ENCODE peak calls at places on chromosomes 5 and 9, in eight cellular contexts. L is GM23248, W is Karpas-422, X is psoas muscle, C is HepG2, Y is thyroid gland, U is breast epithelium, J is osteoblast. P is an unnamed sample.

GRCh38 chr9:96649620-96650323 is 5.3 kb downstream of the PRXL2C start:
- DNase-seq in L (no peak), W (no peak), X (no peak), C (no peak), Y (no peak), U (no peak), J (peak; percentile 10), P (no peak)

GRCh38 chr9:109468927-109469326 is 29.2 kb downstream of the PTPN3 start:
- DNase-seq in L (peak; percentile 29), W (no peak), X (peak; percentile 81), C (no peak), Y (no peak), U (no peak), J (no peak), P (no peak)

GRCh38 chr9:124487491-124488182 is 19.6 kb downstream of the NR5A1 start:
- DNase-seq in L (no peak), W (no peak), X (no peak), C (no peak), Y (no peak), U (no peak), J (no peak), P (peak; percentile 84)

GRCh38 chr5:15786884-15787283 is 286.9 kb downstream of the FBXL7 start:
- DNase-seq in L (no peak), W (no peak), X (no peak), C (no peak), Y (no peak), U (no peak), J (no peak), P (no peak)

GRCh38 chr5:134600600-134600999 is 32.0 kb downstream of the SAR1B start:
- DNase-seq in L (peak; percentile 71), W (no peak), X (no peak), C (no peak), Y (no peak), U (no peak), J (peak; percentile 77), P (no peak)

GRCh38 chr9:126690431-126691051 is 76.8 kb downstream of the LMX1B start:
- DNase-seq in L (peak; percentile 37), W (peak; percentile 69), X (peak; percentile 46), C (no peak), Y (peak; percentile 54), U (no peak), J (peak; percentile 94), P (peak; percentile 95)

GRCh38 chr9:121819511-121820231 is 168.2 kb downstream of the DAB2IP start:
- DNase-seq in L (peak; percentile 69), W (no peak), X (no peak), C (no peak), Y (peak; percentile 71), U (no peak), J (peak; percentile 95), P (peak; percentile 93)

GRCh38 chr5:180142824-180143610 is 66.0 kb downstream of the RASGEF1C start:
- DNase-seq in L (no peak), W (peak; percentile 36), X (peak; percentile 28), C (no peak), Y (no peak), U (peak; percentile 5), J (peak; percentile 54), P (peak; percentile 36)

GRCh38 chr9:27447036-27447700 is 76.9 kb upstream of the IFNK start:
- DNase-seq in L (no peak), W (peak; percentile 50), X (no peak), C (no peak), Y (no peak), U (no peak), J (no peak), P (no peak)

GRCh38 chr5:134463176-134463720 is 51.6 kb upstream of the CDKN2AIPNL start:
- DNase-seq in L (no peak), W (no peak), X (peak; percentile 31), C (no peak), Y (no peak), U (no peak), J (no peak), P (no peak)

GRCh38 chr5:178551468-178551867 is 38.7 kb downstream of the COL23A1 start:
- DNase-seq in L (no peak), W (no peak), X (no peak), C (no peak), Y (no peak), U (no peak), J (no peak), P (no peak)

GRCh38 chr9:70262384-70262783 is 3.6 kb downstream of the SMC5 start:
- DNase-seq in L (no peak), W (peak; percentile 36), X (no peak), C (no peak), Y (no peak), U (no peak), J (peak; percentile 50), P (no peak)

GRCh38 chr9:95316794-95317118 is 753 bp downstream of the FANCC start:
- DNase-seq in L (peak; percentile 78), W (peak; percentile 74), X (peak; percentile 75), C (peak; percentile 78), Y (peak; percentile 69), U (peak; percentile 32), J (peak; percentile 92), P (peak; percentile 96)

GRCh38 chr5:103847060-103847459 is 284.5 kb upstream of the NUDT12 start:
- DNase-seq in L (no peak), W (no peak), X (no peak), C (no peak), Y (no peak), U (no peak), J (no peak), P (no peak)

GRCh38 chr5:131513780-131514179 is 121.2 kb downstream of the RAPGEF6 start:
- DNase-seq in L (no peak), W (no peak), X (no peak), C (no peak), Y (no peak), U (no peak), J (no peak), P (no peak)

GRCh38 chr5:131511934-131512333 is 123.1 kb downstream of the RAPGEF6 start:
- DNase-seq in L (no peak), W (no peak), X (no peak), C (no peak), Y (no peak), U (no peak), J (no peak), P (peak; percentile 4)

GRCh38 chr5:131514316-131515275 is 120.4 kb downstream of the RAPGEF6 start:
- DNase-seq in L (peak; percentile 32), W (no peak), X (no peak), C (no peak), Y (no peak), U (no peak), J (peak; percentile 54), P (no peak)

GRCh38 chr5:131509811-131510210 is 125.2 kb downstream of the RAPGEF6 start:
- DNase-seq in L (no peak), W (peak; percentile 52), X (no peak), C (no peak), Y (no peak), U (no peak), J (no peak), P (no peak)

DNA sequence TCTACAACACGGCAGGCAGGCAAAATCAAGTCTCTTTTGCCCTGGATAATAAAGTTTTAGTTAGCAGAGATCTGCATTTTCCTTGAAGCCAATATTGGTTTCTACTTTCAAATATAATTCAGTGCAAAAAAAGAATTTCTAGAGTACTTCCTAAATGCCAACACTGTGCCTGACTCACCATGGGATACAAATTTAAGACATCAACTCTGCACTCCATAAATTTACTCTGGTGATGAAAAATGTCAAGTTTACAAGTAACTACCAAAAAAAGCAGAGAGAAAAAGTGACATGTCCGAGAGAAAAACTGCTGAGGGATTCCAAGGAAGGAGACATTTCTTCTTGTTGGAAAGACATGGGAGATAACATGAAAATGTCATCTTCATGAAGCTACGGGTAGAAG is 119.7 kb downstream of the RAPGEF6 start:
- DNase-seq in L (no peak), W (no peak), X (no peak), C (no peak), Y (no peak), U (no peak), J (no peak), P (no peak)
- H3K4me3 ChIP-seq in L (no peak overlapping the region), W (no peak overlapping the region), X (no peak overlapping the region), C (no peak overlapping the region), Y (no peak overlapping the region), U (no peak overlapping the region), J (no peak overlapping the region), P (no peak overlapping the region)

DNA sequence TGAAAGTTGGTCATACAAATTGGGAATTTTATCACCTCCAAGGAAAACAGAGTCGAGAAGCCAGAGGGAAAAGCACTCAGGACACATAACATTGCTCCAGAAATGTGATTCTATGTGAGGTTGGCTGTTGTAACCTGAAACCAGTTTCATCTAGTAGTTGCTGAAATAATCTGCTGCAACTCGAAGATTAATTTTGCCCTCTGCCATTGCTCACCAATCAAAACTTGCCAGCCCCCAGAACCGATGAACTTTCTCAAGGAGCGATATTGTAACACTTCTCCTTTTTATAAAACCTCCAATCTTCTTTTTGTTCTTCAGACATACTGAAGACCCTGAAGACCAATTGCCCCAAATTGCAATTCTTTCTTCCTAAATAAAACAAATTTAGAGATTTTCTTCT is 31.1 kb downstream of the C5orf58 start:
- DNase-seq in L (no peak), W (peak; percentile 79), X (no peak), C (no peak), Y (no peak), U (no peak), J (no peak), P (no peak)
- H3K36me3 ChIP-seq in L (no peaks in the 10 kb centered on the region), W (no peaks in the 10 kb centered on the region), X (peaks cover 6% of the 10 kb centered on the region), C (no peaks in the 10 kb centered on the region), Y (no peaks in the 10 kb centered on the region), U (no peaks in the 10 kb centered on the region), J (no peaks in the 10 kb centered on the region), P (no peaks in the 10 kb centered on the region)

GRCh38 chr9:135456436-135457104 is 23.0 kb upstream of the PPP1R26 start:
- DNase-seq in L (no peak), W (no peak), X (no peak), C (no peak), Y (no peak), U (no peak), J (peak; percentile 78), P (peak; percentile 41)

GRCh38 chr9:135455401-135456030 is 24.1 kb upstream of the PPP1R26 start:
- DNase-seq in L (no peak), W (no peak), X (no peak), C (no peak), Y (no peak), U (no peak), J (peak; percentile 10), P (peak; percentile 16)

GRCh38 chr9:135450956-135451355 is 28.6 kb upstream of the PPP1R26 start:
- DNase-seq in L (no peak), W (no peak), X (no peak), C (no peak), Y (no peak), U (no peak), J (no peak), P (no peak)

GRCh38 chr9:135454737-135455136 is 24.8 kb upstream of the PPP1R26 start:
- DNase-seq in L (no peak), W (no peak), X (no peak), C (no peak), Y (no peak), U (no peak), J (no peak), P (no peak)
- H3K27me3 ChIP-seq in L (peaks cover 4% of the 10 kb centered on the region), W (no peaks in the 10 kb centered on the region), X (peaks cover 15% of the 10 kb centered on the region), C (peaks cover 4% of the 10 kb centered on the region), Y (no peaks in the 10 kb centered on the region), U (no peaks in the 10 kb centered on the region), J (peaks cover 4% of the 10 kb centered on the region), P (no peaks in the 10 kb centered on the region)

DNA sequence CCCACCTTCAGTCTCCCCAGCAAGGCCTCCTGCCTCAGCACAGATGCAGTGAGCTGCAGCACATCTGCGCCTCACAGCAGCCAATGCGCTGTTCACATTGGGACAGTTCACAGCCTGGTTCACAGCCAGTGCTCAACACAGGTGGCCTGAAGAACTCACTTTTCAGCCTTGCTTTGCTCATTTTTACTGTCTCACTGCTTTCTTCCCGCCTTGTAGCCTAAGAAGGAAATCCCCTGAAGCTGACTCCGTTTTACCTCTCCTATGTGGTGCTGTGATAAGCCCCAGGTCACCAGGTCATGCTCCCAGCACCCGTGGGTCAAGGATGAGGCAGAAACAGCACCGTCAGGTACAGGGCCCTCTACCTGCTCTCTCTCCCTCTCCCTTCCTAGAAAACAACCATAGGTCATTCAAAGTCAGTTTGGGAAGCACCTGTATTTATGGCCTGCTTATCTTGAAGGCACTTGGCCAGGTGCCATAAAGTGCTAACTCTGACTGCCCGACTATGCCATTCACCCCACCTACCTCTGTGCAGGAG is 1.1 kb downstream of the GCNT4 start:
- DNase-seq in L (peak; percentile 17), W (no peak), X (no peak), C (no peak), Y (no peak), U (no peak), J (no peak), P (no peak)
- H3K4me3 ChIP-seq in L (peak overlapping the region; percentile 82), W (no peak overlapping the region), X (peak overlapping the region; percentile 90), C (no peak overlapping the region), Y (no peak overlapping the region), U (peak overlapping the region; percentile 59), J (no peak overlapping the region), P (peak overlapping the region; percentile 69)